ENCODE peak calls at places on chromosomes 1 and 21, in seven cellular contexts. N is activated T-helper 1 cell treated with anti-CD3 and anti-CD28 coated beads, Interleukin-2, amount 50 U/mL, for 16 hours; O is activated CD8-positive, alpha-beta memory T cell treated with anti-CD3 and anti-CD28 coated beads for 1 hour; X is NCI-H774; T is retina; Q is activated CD4-positive, alpha-beta T cell treated with anti-CD3 and anti-CD28 coated beads, Interleukin-2, amount 10 ng/mL, durations not matched to agents 7 days and 5 days; W is body of pancreas. S is an unnamed sample.

GRCh38 chr1:201216395-201217085 is 25.9 kb downstream of the IGFN1 start:
- DNase-seq in N (no peak), O (no peak), X (no peak), T (no peak), Q (no peak), W (no peak), S (no peak)

GRCh38 chr1:228472655-228473054 is 14.5 kb upstream of the RNF187 start:
- DNase-seq in N (no peak), O (no peak), X (no peak), T (no peak), Q (no peak), W (no peak), S (no peak)

GRCh38 chr1:32806910-32807523 is 10.1 kb downstream of the YARS1 start:
- DNase-seq in N (no peak), O (no peak), X (no peak), T (no peak), Q (no peak), W (no peak), S (no peak)

GRCh38 chr1:106956721-106957120 is 99.8 kb upstream of the PRMT6 start:
- DNase-seq in N (no peak), O (no peak), X (peak; percentile 3), T (no peak), Q (no peak), W (no peak), S (no peak)

GRCh38 chr1:164767257-164768044 is 208.5 kb downstream of the PBX1 start:
- DNase-seq in N (no peak), O (no peak), X (no peak), T (no peak), Q (no peak), W (no peak), S (no peak)

GRCh38 chr1:156814571-156815260 is 1.9 kb downstream of the SH2D2A start:
- DNase-seq in N (peak; percentile 30), O (no peak), X (no peak), T (peak; percentile 27), Q (no peak), W (no peak), S (no peak)

GRCh38 chr1:41392528-41392924 is 31.3 kb downstream of the FOXO6 start:
- DNase-seq in N (no peak), O (no peak), X (no peak), T (no peak), Q (no peak), W (no peak), S (no peak)

GRCh38 chr1:172653015-172653709 is 5.7 kb upstream of the FASLG start:
- DNase-seq in N (no peak), O (no peak), X (no peak), T (no peak), Q (no peak), W (no peak), S (no peak)

GRCh38 chr1:21963477-21964217 is 13.2 kb upstream of the CELA3B start:
- DNase-seq in N (peak; percentile 68), O (peak; percentile 70), X (peak; percentile 29), T (peak; percentile 80), Q (peak; percentile 86), W (peak; percentile 89), S (peak; percentile 88)

GRCh38 chr1:244164563-244164890 is 113.4 kb downstream of the ZBTB18 start:
- DNase-seq in N (no peak), O (no peak), X (no peak), T (no peak), Q (no peak), W (no peak), S (no peak)

GRCh38 chr1:177328251-177328650 is 157.5 kb downstream of the BRINP2 start:
- DNase-seq in N (no peak), O (no peak), X (no peak), T (no peak), Q (no peak), W (no peak), S (no peak)

GRCh38 chr1:153573351-153573750 is 7.7 kb upstream of the S100A2 start:
- DNase-seq in N (no peak), O (no peak), X (no peak), T (no peak), Q (no peak), W (no peak), S (no peak)

GRCh38 chr1:197521118-197521739 is 253.2 kb downstream of the CRB1 start:
- DNase-seq in N (no peak), O (no peak), X (peak; percentile 32), T (peak; percentile 23), Q (peak; percentile 56), W (no peak), S (no peak)

GRCh38 chr1:227951624-227952373 is 4.1 kb upstream of the WNT9A start:
- DNase-seq in N (no peak), O (no peak), X (no peak), T (no peak), Q (no peak), W (no peak), S (no peak)

GRCh38 chr1:99756598-99756997 is 9.8 kb downstream of the FRRS1 start:
- DNase-seq in N (no peak), O (no peak), X (no peak), T (no peak), Q (no peak), W (no peak), S (no peak)

GRCh38 chr21:25369524-25370300 is 237.6 kb downstream of the MRPL39 start:
- DNase-seq in N (no peak), O (no peak), X (no peak), T (no peak), Q (no peak), W (no peak), S (no peak)

GRCh38 chr1:180515857-180516388 is 13.5 kb upstream of the ACBD6 start:
- DNase-seq in N (peak; percentile 29), O (peak; percentile 14), X (peak; percentile 51), T (peak; percentile 85), Q (peak; percentile 73), W (peak; percentile 69), S (peak; percentile 62)

GRCh38 chr1:229209816-229210215 is 61.1 kb upstream of the RAB4A start:
- DNase-seq in N (no peak), O (no peak), X (no peak), T (no peak), Q (no peak), W (no peak), S (no peak)

GRCh38 chr1:235009074-235009473 is 119.6 kb downstream of the TOMM20 start:
- DNase-seq in N (no peak), O (no peak), X (no peak), T (no peak), Q (no peak), W (no peak), S (no peak)

GRCh38 chr21:45590726-45591618 is 48.7 kb upstream of the SLC19A1 start:
- DNase-seq in N (peak; percentile 50), O (peak; percentile 12), X (no peak), T (no peak), Q (peak; percentile 43), W (no peak), S (peak; percentile 18)

GRCh38 chr1:36816348-36816747 is 218.0 kb downstream of the GRIK3 start:
- DNase-seq in N (no peak), O (no peak), X (no peak), T (no peak), Q (no peak), W (no peak), S (no peak)

GRCh38 chr1:31583995-31584868 is 7.9 kb downstream of the TINAGL1 start:
- DNase-seq in N (no peak), O (no peak), X (peak; percentile 48), T (no peak), Q (no peak), W (peak; percentile 90), S (peak; percentile 72)

GRCh38 chr1:184915463-184916080 is 58.7 kb downstream of the NIBAN1 start:
- DNase-seq in N (no peak), O (no peak), X (no peak), T (no peak), Q (no peak), W (no peak), S (no peak)

GRCh38 chr1:50110656-50111055 is 1.9 kb downstream of the ELAVL4 start:
- DNase-seq in N (no peak), O (no peak), X (peak; percentile 91), T (peak; percentile 78), Q (no peak), W (peak; percentile 13), S (no peak)

GRCh38 chr1:201648066-201648910 is 109.4 kb downstream of the NAV1 start:
- DNase-seq in N (no peak), O (no peak), X (peak; percentile 54), T (peak; percentile 74), Q (no peak), W (peak; percentile 59), S (peak; percentile 35)

GRCh38 chr1:30146448-30146847 is 576.9 kb downstream of the MATN1 start:
- DNase-seq in N (no peak), O (no peak), X (no peak), T (no peak), Q (no peak), W (no peak), S (no peak)

GRCh38 chr1:165661691-165662090 is 30.7 kb downstream of the MGST3 start:
- DNase-seq in N (no peak), O (no peak), X (no peak), T (no peak), Q (no peak), W (no peak), S (no peak)

GRCh38 chr1:183275322-183275721 is 89.3 kb downstream of the LAMC2 start:
- DNase-seq in N (no peak), O (no peak), X (no peak), T (no peak), Q (no peak), W (no peak), S (no peak)

GRCh38 chr1:44721521-44722361 is 9.2 kb downstream of the RNU5D-1 start:
- DNase-seq in N (peak; percentile 60), O (no peak), X (peak; percentile 95), T (no peak), Q (peak; percentile 85), W (peak; percentile 54), S (peak; percentile 69)

GRCh38 chr1:209266590-209267172 is 316.8 kb upstream of the CAMK1G start:
- DNase-seq in N (no peak), O (no peak), X (no peak), T (no peak), Q (no peak), W (no peak), S (no peak)

GRCh38 chr21:44349847-44350772 is 3.3 kb upstream of the TRPM2 start:
- DNase-seq in N (no peak), O (no peak), X (no peak), T (no peak), Q (no peak), W (no peak), S (no peak)

GRCh38 chr1:205678286-205679111 is 1.8 kb downstream of the SLC45A3 start:
- DNase-seq in N (no peak), O (no peak), X (no peak), T (no peak), Q (no peak), W (no peak), S (no peak)

GRCh38 chr1:101996830-101997485 is at the start of gene OLFM3:
- DNase-seq in N (no peak), O (no peak), X (peak; percentile 44), T (peak; percentile 91), Q (no peak), W (peak; percentile 17), S (no peak)

GRCh38 chr1:246113555-246114095 is 393.5 kb downstream of the SMYD3 start:
- DNase-seq in N (no peak), O (no peak), X (peak; percentile 27), T (no peak), Q (no peak), W (no peak), S (no peak)

S was measured in transverse colon.